ENCODE peak calls at places on chromosome 5, in eight cellular contexts. K is pancreas, M is H9, L is caudate nucleus, X is body of pancreas, B is sigmoid colon, F is ovary, V is iPS DF 6.9. N is an unnamed sample.
A peak's percentile ranks its signal among the peaks of the same experiment; 100 is the strongest.

GRCh38 chr5:157187046-157187754 is 6.6 kb downstream of the ITK start:
- DNase-seq in K (no peak), X (no peak), L (no peak), F (no peak), V (no peak), M (no peak), B (no peak), N (no peak)

GRCh38 chr5:143182901-143183820 is 220.3 kb downstream of the NR3C1 start:
- DNase-seq in M (no peak), K (no peak), X (no peak), V (no peak), B (no peak), L (no peak), F (peak; percentile 15), N (no peak)

GRCh38 chr5:172266676-172267092 is 16.9 kb downstream of the UBTD2 start:
- DNase-seq in V (no peak), M (no peak), B (no peak), X (no peak), K (no peak), F (no peak), L (no peak), N (no peak)

GRCh38 chr5:57470339-57470738 is 12.3 kb downstream of the ACTBL2 start:
- DNase-seq in X (no peak), F (no peak), M (no peak), L (no peak), K (no peak), V (no peak), B (no peak), N (no peak)

GRCh38 chr5:176770431-176770830 is 39.9 kb upstream of the UNC5A start:
- DNase-seq in M (peak; percentile 1), K (no peak), V (no peak), L (no peak), B (peak; percentile 19), X (no peak), F (no peak), N (peak; percentile 7)

GRCh38 chr5:42612997-42613396 is 143.6 kb upstream of the CCDC152 start:
- DNase-seq in X (no peak), K (no peak), L (no peak), V (no peak), M (no peak), F (no peak), B (no peak), N (no peak)

GRCh38 chr5:159286420-159287035 is 23.4 kb downstream of the UBLCP1 start:
- DNase-seq in X (no peak), V (no peak), L (no peak), F (no peak), K (no peak), B (no peak), M (no peak), N (no peak)

GRCh38 chr5:121735618-121736017 is 116.1 kb upstream of the FTMT start:
- DNase-seq in M (no peak), F (no peak), X (no peak), V (no peak), L (no peak), B (no peak), K (no peak), N (no peak)

GRCh38 chr5:54905942-54906537 is 79.4 kb downstream of the ESM1 start:
- DNase-seq in M (peak; percentile 46), F (peak; percentile 21), B (peak; percentile 79), L (no peak), X (peak; percentile 71), K (peak; percentile 16), V (no peak), N (no peak)

GRCh38 chr5:1887400-1888360 is 5.0 kb upstream of the IRX4 start:
- DNase-seq in M (peak; percentile 50), V (no peak), K (no peak), L (no peak), X (no peak), F (no peak), B (no peak), N (peak; percentile 66)

GRCh38 chr5:55225346-55225745 is 1.8 kb downstream of the MCIDAS start:
- DNase-seq in K (no peak), F (no peak), X (no peak), M (no peak), L (no peak), B (no peak), V (no peak), N (no peak)

GRCh38 chr5:14110680-14111079 is 32.5 kb upstream of the TRIO start:
- DNase-seq in X (no peak), B (no peak), F (no peak), V (no peak), L (no peak), K (no peak), M (no peak), N (no peak)

GRCh38 chr5:114010362-114010761 is 351.5 kb upstream of the KCNN2 start:
- DNase-seq in V (no peak), L (no peak), F (no peak), X (no peak), M (no peak), K (no peak), B (no peak), N (no peak)

GRCh38 chr5:92017786-92018185 is 634.7 kb upstream of the ARRDC3 start:
- DNase-seq in B (no peak), X (no peak), L (no peak), K (no peak), M (no peak), V (no peak), F (no peak), N (no peak)

GRCh38 chr5:91641730-91642350 is 258.7 kb upstream of the ARRDC3 start:
- DNase-seq in X (no peak), L (no peak), M (no peak), V (peak; percentile 9), B (no peak), K (no peak), F (no peak), N (no peak)

GRCh38 chr5:176530983-176531901 is 6.0 kb downstream of the RNF44 start:
- DNase-seq in X (no peak), F (no peak), B (peak; percentile 84), M (no peak), L (peak; percentile 76), K (no peak), V (no peak), N (peak; percentile 83)

GRCh38 chr5:169647566-169647965 is 10.5 kb downstream of the DOCK2 start:
- DNase-seq in K (no peak), B (no peak), V (no peak), M (no peak), F (no peak), L (no peak), X (no peak), N (no peak)

GRCh38 chr5:27479859-27480258 is 441.5 kb upstream of the CDH9 start:
- DNase-seq in X (no peak), K (no peak), F (no peak), L (no peak), B (no peak), M (no peak), V (no peak), N (no peak)

GRCh38 chr5:157342822-157343402 is 77.0 kb downstream of the CYFIP2 start:
- DNase-seq in X (peak; percentile 34), V (no peak), F (no peak), M (peak; percentile 63), K (no peak), L (no peak), B (no peak), N (no peak)

DNA sequence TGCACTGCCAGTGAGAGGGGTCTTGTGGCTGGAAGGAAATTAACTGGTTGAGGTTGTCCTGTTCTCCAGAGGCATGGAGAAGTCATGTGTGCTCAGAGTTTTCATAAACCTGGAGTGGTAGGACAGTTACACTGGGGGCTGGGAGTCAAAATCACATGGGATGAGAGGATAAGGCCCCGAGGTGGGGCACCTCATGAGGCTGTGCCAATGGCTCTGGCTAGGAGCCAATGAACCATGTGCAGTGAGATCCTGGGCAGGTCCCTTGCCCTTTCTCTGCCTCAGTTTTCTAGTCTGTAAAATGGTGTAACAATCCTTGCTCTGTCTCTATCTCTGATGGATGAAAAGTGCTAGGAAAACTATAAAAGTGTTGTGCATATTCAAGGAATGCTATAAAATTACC is 7.0 kb upstream of the SYNPO start:
- DNase-seq in X (no peak), V (no peak), M (no peak), F (no peak), B (no peak), L (no peak), K (no peak), N (no peak)
- H3K27ac ChIP-seq in X (no peak overlapping the region), V (no peak overlapping the region), M (no peak overlapping the region), F (no peak overlapping the region), B (peak overlapping the region; percentile 27), L (no peak overlapping the region), K (no peak overlapping the region), N (no peak overlapping the region)

DNA sequence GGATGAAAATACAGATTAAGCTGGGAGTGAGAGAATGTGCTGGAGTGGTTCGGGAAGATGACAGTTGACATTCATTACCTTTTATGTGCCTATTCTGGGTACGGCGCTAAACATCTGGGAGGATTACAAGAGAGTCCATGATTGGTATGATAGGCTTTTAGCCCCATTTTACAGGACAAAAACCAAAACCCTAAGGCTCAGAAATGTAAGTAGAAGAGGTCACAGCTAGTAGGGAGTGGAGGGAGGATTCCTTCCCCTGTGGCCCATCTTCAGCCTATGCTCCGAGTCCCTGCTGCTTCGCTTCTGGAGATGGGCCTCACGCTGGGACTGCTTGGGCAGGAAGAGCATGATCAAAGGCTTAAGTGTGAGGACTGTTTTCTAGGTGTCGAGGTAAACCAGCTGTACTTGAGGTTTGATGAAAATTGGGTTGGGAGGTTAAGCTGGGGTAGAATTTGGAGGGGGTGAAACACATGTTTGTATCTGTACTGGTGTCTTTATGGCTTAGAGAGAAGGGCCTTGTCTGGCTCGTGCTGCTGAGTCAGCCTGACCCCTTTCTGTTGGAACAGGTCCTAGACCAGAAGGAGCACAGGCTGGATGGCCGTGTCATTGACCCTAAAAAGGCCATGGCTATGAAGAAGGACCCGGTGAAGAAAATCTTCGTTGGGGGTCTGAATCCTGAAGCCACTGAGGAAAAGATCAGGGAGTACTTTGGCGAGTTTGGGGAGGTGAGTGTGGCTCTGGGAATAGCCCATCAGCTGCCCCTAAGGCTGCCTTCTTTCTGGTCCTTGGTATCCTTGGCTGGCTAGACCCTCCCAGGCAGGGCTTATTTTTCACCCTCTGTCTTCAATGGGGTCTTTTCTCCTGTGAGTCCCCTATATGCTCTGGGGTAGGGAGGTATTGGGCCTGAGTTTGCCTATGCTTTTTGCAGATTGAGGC is 2.1 kb downstream of the HNRNPAB start:
- DNase-seq in V (no peak), B (peak; percentile 65), L (no peak), F (no peak), K (no peak), M (no peak), X (no peak), N (peak; percentile 60)
- H3K27ac ChIP-seq in V (no peak overlapping the region), B (peak overlapping the region; percentile 97), L (no peak overlapping the region), F (no peak overlapping the region), K (no peak overlapping the region), M (no peak overlapping the region), X (no peak overlapping the region), N (peak overlapping the region; percentile 97)

DNA sequence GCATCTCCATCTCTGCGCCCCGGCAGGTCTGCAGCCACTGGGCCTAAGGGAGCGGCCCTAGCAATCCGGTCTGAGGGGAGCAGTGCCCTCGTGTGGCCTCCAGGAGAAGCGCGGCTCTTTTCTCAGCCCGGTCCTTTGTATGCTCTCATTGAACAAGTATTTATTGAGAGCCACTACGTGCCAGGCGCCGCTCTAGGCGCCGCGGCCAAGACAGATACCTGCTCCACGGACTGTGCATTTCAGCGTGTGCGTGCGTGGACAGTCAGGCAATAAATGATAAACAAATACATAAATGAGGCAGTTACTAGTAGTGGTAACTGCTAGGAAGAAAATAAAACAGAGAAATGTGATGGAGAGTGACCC is 2.3 kb upstream of the SLC4A9 start:
- DNase-seq in X (peak; percentile 88), V (peak; percentile 77), K (peak; percentile 76), B (peak; percentile 94), F (peak; percentile 65), L (peak; percentile 80), M (peak; percentile 92), N (peak; percentile 93)
- H3K27ac ChIP-seq in X (no peak overlapping the region), V (no peak overlapping the region), K (no peak overlapping the region), B (peak overlapping the region; percentile 42), F (no peak overlapping the region), L (peak overlapping the region; percentile 92), M (no peak overlapping the region), N (no peak overlapping the region)

GRCh38 chr5:59798862-59799667 is 94.5 kb downstream of the PDE4D start:
- DNase-seq in B (no peak), F (no peak), V (no peak), M (no peak), K (no peak), L (no peak), X (no peak), N (no peak)
- H3K27ac ChIP-seq in B (peak overlapping the region; percentile 64), F (no peak overlapping the region), V (no peak overlapping the region), M (no peak overlapping the region), K (no peak overlapping the region), L (no peak overlapping the region), X (peak overlapping the region; percentile 19), N (peak overlapping the region; percentile 11)